ENCODE peak calls at places on chromosomes 13 and 19, in six cellular contexts. M, W, I, J, Q and L are unnamed samples.

GRCh38 chr19:4724252-4724514 is 541 bp upstream of the DPP9 start:
- DNase-seq in Q (no peak), I (no peak), J (no peak), W (no peak), M (no peak), L (no peak)

GRCh38 chr13:30880756-30881155 is 25.3 kb upstream of the MEDAG start:
- DNase-seq in I (peak), Q (peak), M (no peak), W (no peak), J (no peak), L (no peak)

GRCh38 chr19:43124360-43124759 is 41.9 kb upstream of the PSG2 start:
- DNase-seq in Q (no peak), I (no peak), W (no peak), J (no peak), M (no peak), L (no peak)

GRCh38 chr19:10654610-10655456 is 687 bp downstream of the ILF3 start:
- DNase-seq in M (peak), J (no peak), W (peak), I (peak), Q (no peak), L (peak)

GRCh38 chr19:45423033-45423588 is 606 bp downstream of the ERCC1 start:
- DNase-seq in W (no peak), I (peak), J (no peak), M (no peak), Q (no peak), L (no peak)

GRCh38 chr19:1269478-1270167 is 491 bp downstream of the CIRBP start:
- DNase-seq in J (peak), I (peak), W (peak), M (peak), Q (peak), L (peak)

GRCh38 chr13:48050550-48050949 is 13.0 kb downstream of the NUDT15 start:
- DNase-seq in J (no peak), M (no peak), I (no peak), W (no peak), Q (no peak), L (no peak)

GRCh38 chr13:114123876-114124275 is 8.5 kb downstream of the RASA3 start:
- DNase-seq in I (no peak), W (no peak), Q (no peak), M (no peak), J (no peak), L (no peak)

GRCh38 chr13:58884353-58884752 is 1252.8 kb downstream of the PCDH17 start:
- DNase-seq in M (no peak), I (no peak), Q (no peak), J (no peak), W (no peak), L (no peak)

GRCh38 chr13:89726690-89727435 is 1620.6 kb upstream of the MIR17HG start:
- DNase-seq in M (no peak), I (no peak), Q (no peak), W (no peak), J (no peak), L (no peak)

GRCh38 chr19:43455321-43456113 is 9.9 kb downstream of the LYPD3 start:
- DNase-seq in J (no peak), W (no peak), M (no peak), Q (no peak), I (no peak), L (no peak)

GRCh38 chr19:39341122-39341719 is 1.0 kb upstream of the SAMD4B start:
- DNase-seq in Q (no peak), W (no peak), M (peak), I (peak), J (no peak), L (peak)

GRCh38 chr13:111304603-111305289 is 15.7 kb upstream of the TEX29 start:
- DNase-seq in I (no peak), W (no peak), J (no peak), M (no peak), Q (no peak), L (no peak)

GRCh38 chr13:109790951-109791605 is 4.7 kb upstream of the IRS2 start:
- DNase-seq in Q (no peak), M (no peak), I (no peak), J (no peak), W (no peak), L (peak)

GRCh38 chr19:43751466-43752220 is 3.1 kb downstream of the SMG9 start:
- DNase-seq in M (no peak), W (no peak), I (no peak), J (no peak), Q (no peak), L (no peak)

GRCh38 chr13:101449971-101450748 is 2.3 kb upstream of the ITGBL1 start:
- DNase-seq in Q (peak), I (no peak), J (no peak), W (no peak), M (no peak), L (no peak)

GRCh38 chr13:81305928-81306327 is 965.0 kb upstream of the SPRY2 start:
- DNase-seq in J (no peak), M (no peak), Q (no peak), I (no peak), W (no peak), L (no peak)

GRCh38 chr13:47420012-47420411 is 523.2 kb upstream of the HTR2A start:
- DNase-seq in W (no peak), J (no peak), I (no peak), M (no peak), Q (no peak), L (no peak)

GRCh38 chr13:58953638-58954037 is 1210.1 kb downstream of the DIAPH3 start:
- DNase-seq in M (no peak), W (no peak), I (no peak), Q (no peak), J (no peak), L (no peak)

GRCh38 chr13:37602743-37603381 is 4.3 kb upstream of the POSTN start:
- DNase-seq in I (no peak), M (no peak), Q (no peak), W (no peak), J (no peak), L (no peak)

GRCh38 chr19:16581145-16581970 is 9.1 kb upstream of the SLC35E1 start:
- DNase-seq in W (no peak), I (no peak), J (no peak), M (peak), Q (no peak), L (no peak)

GRCh38 chr19:15378529-15379082 is 981 bp downstream of the AKAP8 start:
- DNase-seq in J (no peak), Q (no peak), W (no peak), I (peak), M (peak), L (peak)

DNA sequence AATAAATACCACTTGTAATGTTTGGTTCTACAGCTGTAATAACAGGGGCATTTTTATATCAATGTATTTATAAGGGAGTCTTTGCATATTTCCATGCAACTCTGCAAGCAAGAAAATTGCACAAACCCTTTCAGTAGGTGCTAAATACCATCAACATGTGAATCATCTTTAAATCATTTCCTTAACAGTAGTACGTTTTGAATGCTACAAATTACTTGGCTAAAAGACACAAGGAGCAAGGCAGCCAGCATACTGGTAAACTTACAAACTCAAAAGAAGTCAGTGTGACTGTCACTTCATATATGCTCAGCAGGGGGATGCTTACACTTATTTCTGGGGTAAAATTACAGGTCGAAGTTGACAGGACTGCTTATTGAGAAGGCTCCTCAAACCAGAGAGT is 402.4 kb downstream of the EFNB2 start:
- DNase-seq in Q (no peak), W (no peak), J (no peak), M (no peak), I (no peak), L (no peak)
- TF ChIP-seq CTCF in Q (no peak), W (no peak), J (no peak), M (no peak), I (no peak), L (no peak)

GRCh38 chr19:17718467-17718987 is 753 bp upstream of the MAP1S start:
- DNase-seq in J (no peak), Q (no peak), W (no peak), I (no peak), M (no peak), L (no peak)

GRCh38 chr19:17719730-17720486 is 628 bp downstream of the MAP1S start:
- DNase-seq in I (no peak), W (no peak), Q (no peak), J (no peak), M (no peak), L (no peak)

GRCh38 chr19:17718988-17719711 is at the start of gene MAP1S:
- DNase-seq in J (peak), Q (no peak), W (peak), I (no peak), M (peak), L (peak)

GRCh38 chr19:17720487-17720839 is 1.2 kb downstream of the MAP1S start:
- DNase-seq in Q (no peak), I (no peak), W (no peak), J (no peak), M (no peak), L (no peak)

DNA sequence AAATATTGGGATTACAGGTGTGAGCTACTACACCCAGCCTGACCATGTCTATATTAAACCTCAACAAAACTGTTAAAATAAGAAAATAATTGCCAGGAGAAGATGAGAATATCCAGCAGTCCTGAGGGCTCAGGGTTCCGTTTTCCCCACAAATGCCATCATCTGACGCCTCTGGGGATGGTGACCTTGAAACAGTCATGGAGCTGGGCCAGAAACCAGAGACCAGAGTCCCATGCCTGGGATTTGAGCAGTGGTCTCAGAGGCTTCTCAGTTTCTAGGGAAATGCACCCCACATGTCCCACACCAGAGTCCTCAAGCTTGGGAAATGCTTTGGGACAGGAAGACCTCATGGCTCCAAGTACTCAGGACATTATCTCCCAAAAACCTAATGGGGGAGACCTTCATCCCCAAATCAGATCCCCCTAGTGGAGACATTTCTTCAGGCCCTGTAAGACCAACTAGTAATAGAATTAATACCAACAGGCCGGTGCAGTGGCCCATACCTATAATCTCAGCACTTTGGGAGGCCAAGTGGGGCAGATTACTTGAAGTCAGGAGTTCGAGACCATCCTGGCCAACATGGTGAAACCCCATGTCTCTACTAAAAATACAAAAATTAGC is 2.9 kb upstream of the MAP1S start:
- DNase-seq in J (no peak), I (no peak), W (no peak), Q (no peak), M (no peak), L (no peak)
- TF ChIP-seq CTCF in J (no peak), I (no peak), W (no peak), Q (no peak), M (no peak), L (peak)

GRCh38 chr13:32045963-32046785 is 14.6 kb downstream of the FRY start:
- DNase-seq in M (no peak), W (no peak), J (no peak), Q (no peak), I (peak), L (no peak)
- TF ChIP-seq CTCF in M (no peak), W (no peak), J (no peak), Q (no peak), I (no peak), L (no peak)

GRCh38 chr13:46126552-46127171 is 21.8 kb upstream of the CPB2 start:
- DNase-seq in M (peak), I (peak), Q (peak), J (peak), W (peak), L (peak)
- TF ChIP-seq CTCF in M (peak), I (no peak), Q (peak), J (no peak), W (peak), L (peak)

GRCh38 chr13:40668335-40668734 is 1.9 kb upstream of the FOXO1 start:
- DNase-seq in I (peak), J (no peak), Q (no peak), W (peak), M (peak), L (no peak)
- TF ChIP-seq CTCF in I (no peak), J (no peak), Q (peak), W (peak), M (peak), L (peak)

DNA sequence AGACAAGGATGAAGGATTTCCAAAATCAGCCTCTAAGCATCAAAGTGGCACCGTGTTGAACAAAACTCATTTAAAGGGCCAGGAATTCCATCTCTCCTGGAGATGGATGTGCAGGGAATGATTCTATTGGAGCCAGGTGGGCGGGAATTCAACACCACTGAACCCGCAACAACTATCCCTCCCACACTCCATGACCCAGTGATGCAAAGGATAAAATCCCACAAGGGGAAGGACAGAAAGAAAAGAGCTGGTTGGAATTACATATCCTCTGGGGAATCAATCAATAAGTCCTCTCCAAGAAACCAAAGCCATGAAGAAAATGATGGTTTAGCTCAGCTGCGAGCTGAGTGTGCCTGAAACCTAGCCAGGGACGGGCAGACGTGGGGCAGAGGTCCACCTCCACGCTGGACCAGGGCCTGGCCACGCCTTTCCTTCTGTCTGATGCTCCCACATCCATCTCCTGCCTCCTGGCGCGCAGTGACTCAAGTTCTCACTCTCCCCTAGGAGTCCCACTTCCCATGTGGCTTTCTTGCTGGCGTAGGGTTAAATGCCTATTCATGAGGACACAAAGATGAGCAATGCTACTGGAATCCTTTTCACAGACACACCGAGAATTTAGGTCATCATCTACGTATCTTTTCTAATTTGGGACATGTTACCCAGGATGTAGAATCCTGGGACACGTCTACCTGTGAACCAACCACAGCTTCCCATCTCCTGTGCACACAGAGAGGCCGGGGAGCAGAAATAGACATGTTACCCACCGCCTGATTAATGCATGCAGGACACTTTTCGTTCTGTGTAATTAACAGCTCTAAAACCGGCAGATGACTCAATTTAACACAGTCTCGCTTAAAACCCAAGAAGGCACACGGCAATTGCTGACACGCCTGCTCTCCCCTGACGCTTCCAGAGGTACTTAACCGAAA is 48.6 kb downstream of the PEPD start:
- DNase-seq in M (no peak), W (peak), J (no peak), Q (peak), I (no peak), L (no peak)
- TF ChIP-seq CTCF in M (no peak), W (no peak), J (no peak), Q (no peak), I (no peak), L (no peak)

DNA sequence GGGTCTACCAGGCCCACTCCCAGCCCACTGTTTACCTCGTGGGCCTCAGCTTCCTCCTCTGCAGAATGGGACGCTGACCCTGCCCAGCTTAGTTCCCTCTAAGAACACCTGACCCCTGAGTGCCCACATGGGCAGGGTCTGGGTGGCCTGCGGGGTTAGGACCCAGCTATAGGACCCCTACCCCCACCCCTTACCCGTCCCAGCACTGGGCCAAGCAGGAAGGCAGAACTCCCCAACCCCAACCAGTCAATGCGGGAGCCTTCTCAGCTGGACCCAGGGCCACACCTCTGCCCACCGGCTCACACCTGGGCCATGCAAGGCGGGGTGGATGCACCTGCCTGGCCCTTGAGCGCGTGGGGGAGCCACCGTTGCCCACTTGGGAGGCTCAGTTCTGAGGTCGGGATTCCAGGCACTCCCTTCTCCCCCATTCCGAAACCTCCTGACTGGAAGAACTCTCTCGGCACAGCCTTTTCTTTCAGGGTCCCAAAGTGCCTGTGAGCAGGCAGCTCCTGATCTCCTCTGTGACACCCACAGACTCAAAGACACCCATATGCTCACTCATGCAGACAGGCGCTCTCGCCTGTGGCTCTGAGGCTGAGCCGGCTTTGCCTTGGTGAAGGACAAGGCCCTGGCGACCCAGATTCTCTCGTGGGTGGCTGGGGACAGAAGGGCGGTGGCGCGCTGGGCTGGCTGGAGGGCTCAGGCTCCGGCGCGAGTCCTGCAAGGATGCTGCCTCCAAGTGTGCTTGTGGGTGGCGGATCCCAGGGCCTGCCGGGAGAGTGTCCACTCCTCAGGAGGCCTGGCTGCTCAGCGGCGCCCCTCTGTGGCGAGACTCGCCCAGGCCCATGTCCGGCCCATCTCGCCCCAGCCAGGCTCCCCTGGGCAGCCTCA is 27.9 kb upstream of the PARP4 start:
- DNase-seq in Q (no peak), M (no peak), J (no peak), W (no peak), I (no peak), L (peak)
- TF ChIP-seq CTCF in Q (peak), M (no peak), J (no peak), W (no peak), I (no peak), L (peak)

DNA sequence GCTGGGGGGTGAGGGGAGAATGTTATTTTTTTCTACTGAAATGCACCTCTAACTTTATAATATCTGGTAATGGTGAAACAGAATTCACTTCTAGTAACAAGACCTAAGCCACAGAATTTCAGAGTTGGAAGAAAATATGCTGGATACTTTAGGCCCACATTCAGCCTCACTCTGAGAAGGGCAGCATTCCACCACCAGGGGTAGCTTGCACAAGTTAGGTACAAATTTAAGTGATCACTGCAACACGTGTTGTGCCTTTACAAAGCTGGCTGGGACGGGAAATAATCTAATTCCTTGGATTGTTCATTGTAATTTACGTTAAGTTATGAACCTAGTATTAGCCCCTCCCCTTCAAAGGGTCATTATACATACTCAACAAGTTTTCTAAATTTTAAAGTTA is 192.3 kb downstream of the RGCC start:
- DNase-seq in J (no peak), Q (no peak), I (no peak), W (no peak), M (no peak), L (no peak)
- TF ChIP-seq CTCF in J (no peak), Q (peak), I (no peak), W (no peak), M (peak), L (peak)